ENCODE peak calls at places on chromosomes 4 and X, in four cellular contexts. One of them, this sample, is unnamed.

GRCh38 chr4:150342945-150343344 is 239.0 kb upstream of the MAB21L2 start:
- DNase-seq in pulmonary artery endothelial cell: no peak
- DNase-seq in fibroblast of gingiva: peak; percentile 24
- DNase-seq in central memory CD8-positive, alpha-beta T cell: no peak
- DNase-seq in this sample: no peak

GRCh38 chr4:24557036-24558022 is 27.0 kb downstream of the DHX15 start:
- DNase-seq in pulmonary artery endothelial cell: no peak
- DNase-seq in fibroblast of gingiva: peak; percentile 26
- DNase-seq in central memory CD8-positive, alpha-beta T cell: no peak
- DNase-seq in this sample: no peak

GRCh38 chr4:41363384-41363981 is 106.8 kb downstream of the UCHL1 start:
- DNase-seq in pulmonary artery endothelial cell: no peak
- DNase-seq in central memory CD8-positive, alpha-beta T cell: no peak
- DNase-seq in fibroblast of gingiva: peak; percentile 56
- DNase-seq in this sample: no peak

GRCh38 chrX:39602226-39602625 is 495.5 kb downstream of the BCOR start:
- DNase-seq in pulmonary artery endothelial cell: no peak
- DNase-seq in fibroblast of gingiva: no peak
- DNase-seq in central memory CD8-positive, alpha-beta T cell: no peak
- DNase-seq in this sample: no peak

GRCh38 chr4:124684301-124684700 is 28.2 kb downstream of the ANKRD50 start:
- DNase-seq in pulmonary artery endothelial cell: no peak
- DNase-seq in fibroblast of gingiva: no peak
- DNase-seq in central memory CD8-positive, alpha-beta T cell: no peak
- DNase-seq in this sample: no peak

GRCh38 chr4:144970597-144970996 is 127.4 kb downstream of the ANAPC10 start:
- DNase-seq in fibroblast of gingiva: no peak
- DNase-seq in pulmonary artery endothelial cell: no peak
- DNase-seq in central memory CD8-positive, alpha-beta T cell: no peak
- DNase-seq in this sample: no peak

GRCh38 chr4:99300934-99301333 is 10.1 kb upstream of the ADH1A start:
- DNase-seq in central memory CD8-positive, alpha-beta T cell: no peak
- DNase-seq in fibroblast of gingiva: peak; percentile 100
- DNase-seq in pulmonary artery endothelial cell: no peak
- DNase-seq in this sample: no peak

GRCh38 chr4:82801910-82802521 is 3.4 kb upstream of the SCD5 start:
- DNase-seq in pulmonary artery endothelial cell: no peak
- DNase-seq in central memory CD8-positive, alpha-beta T cell: no peak
- DNase-seq in fibroblast of gingiva: peak; percentile 28
- DNase-seq in this sample: no peak

GRCh38 chr4:1172971-1173757 is 781 bp upstream of the SPON2 start:
- DNase-seq in fibroblast of gingiva: peak; percentile 89
- DNase-seq in pulmonary artery endothelial cell: no peak
- DNase-seq in central memory CD8-positive, alpha-beta T cell: no peak
- DNase-seq in this sample: no peak

GRCh38 chr4:143199503-143199902 is 14.8 kb downstream of the USP38 start:
- DNase-seq in fibroblast of gingiva: no peak
- DNase-seq in central memory CD8-positive, alpha-beta T cell: no peak
- DNase-seq in pulmonary artery endothelial cell: no peak
- DNase-seq in this sample: no peak

GRCh38 chrX:137427813-137428212 is 138.1 kb upstream of the ZIC3 start:
- DNase-seq in pulmonary artery endothelial cell: no peak
- DNase-seq in fibroblast of gingiva: no peak
- DNase-seq in central memory CD8-positive, alpha-beta T cell: no peak
- DNase-seq in this sample: no peak